ENCODE peak calls at places on chromosomes 1 and 21, in five cellular contexts. A, C, F, L and E are unnamed samples. For H3K27me3, the result is how much of the 10 kb centered on the place peaks cover.

GRCh38 chr21:45893166-45894106 is 88.1 kb upstream of the COL6A1 start:
- DNase-seq in F (no peak), C (no peak), L (no peak), A (no peak), E (no peak)

GRCh38 chr21:22743085-22743484 is 1744.9 kb downstream of the NCAM2 start:
- DNase-seq in A (no peak), L (no peak), C (no peak), F (no peak), E (no peak)

GRCh38 chr1:150516050-150516591 is 569 bp downstream of the FALEC start:
- DNase-seq in C (no peak), F (no peak), A (no peak), L (peak), E (no peak)

GRCh38 chr1:230867903-230868735 is at the start of gene C1orf198:
- DNase-seq in A (no peak), F (peak), L (peak), C (peak), E (peak)

GRCh38 chr1:40040511-40041465 is at the start of gene CAP1:
- DNase-seq in F (peak), L (peak), C (peak), A (peak), E (peak)

GRCh38 chr1:87046951-87047350 is 132.5 kb downstream of the HS2ST1 start:
- DNase-seq in L (no peak), A (no peak), F (no peak), C (no peak), E (no peak)

GRCh38 chr1:182389619-182390047 is 2.0 kb downstream of the GLUL start:
- DNase-seq in L (no peak), A (no peak), F (peak), C (peak), E (no peak)

GRCh38 chr1:247494746-247495145 is 36.8 kb upstream of the OR2B11 start:
- DNase-seq in F (no peak), C (no peak), A (no peak), L (peak), E (no peak)

GRCh38 chr1:98101364-98101763 is 180.5 kb upstream of the DPYD start:
- DNase-seq in L (no peak), F (no peak), C (no peak), A (no peak), E (no peak)

GRCh38 chr1:161732319-161732718 is 11.0 kb downstream of the FCRLB start:
- DNase-seq in A (no peak), L (no peak), C (no peak), F (no peak), E (no peak)

GRCh38 chr1:15406911-15407559 is 2.7 kb upstream of the EFHD2 start:
- DNase-seq in C (no peak), F (no peak), A (peak), L (peak), E (peak)

GRCh38 chr1:160884091-160884490 is 889 bp downstream of the ITLN1 start:
- DNase-seq in L (no peak), C (no peak), A (no peak), F (no peak), E (no peak)

GRCh38 chr1:230758705-230759354 is 11.6 kb downstream of the CAPN9 start:
- DNase-seq in C (no peak), F (no peak), L (no peak), A (no peak), E (no peak)

GRCh38 chr1:41666991-41667631 is 182.6 kb upstream of the EDN2 start:
- DNase-seq in F (peak), A (peak), C (no peak), L (peak), E (peak)

GRCh38 chr1:24892188-24893153 is 37.6 kb downstream of the RUNX3 start:
- DNase-seq in A (no peak), L (no peak), C (no peak), F (peak), E (no peak)

GRCh38 chr1:235329139-235329808 is 904 bp downstream of the GGPS1 start:
- DNase-seq in F (no peak), L (peak), C (no peak), A (peak), E (peak)

GRCh38 chr1:239858058-239858457 is 233.6 kb upstream of the FMN2 start:
- DNase-seq in L (peak), F (no peak), C (no peak), A (no peak), E (peak)

GRCh38 chr1:113904292-113904673 is 316 bp downstream of the AP4B1 start:
- DNase-seq in F (no peak), C (no peak), A (no peak), L (no peak), E (no peak)

GRCh38 chr1:24119489-24119858 is 7.5 kb upstream of the MYOM3 start:
- DNase-seq in C (no peak), A (no peak), L (no peak), F (no peak), E (no peak)

GRCh38 chr21:25733859-25734653 is 648 bp downstream of the ATP5PF start:
- DNase-seq in F (no peak), A (peak), L (peak), C (peak), E (peak)

GRCh38 chr21:28729887-28730286 is 262.8 kb downstream of the LTN1 start:
- DNase-seq in L (no peak), A (no peak), C (no peak), F (no peak), E (no peak)

GRCh38 chr21:19461481-19462205 is 1058.1 kb upstream of the TMPRSS15 start:
- DNase-seq in F (no peak), C (no peak), L (no peak), A (no peak), E (no peak)

GRCh38 chr1:150272379-150272840 is at the start of gene C1orf54:
- DNase-seq in F (no peak), A (peak), C (no peak), L (no peak), E (no peak)

GRCh38 chr1:6866825-6867224 is 81.6 kb downstream of the CAMTA1 start:
- DNase-seq in L (no peak), A (no peak), C (no peak), F (no peak), E (no peak)

GRCh38 chr1:38029081-38029681 is 16.6 kb downstream of the UTP11 start:
- DNase-seq in A (no peak), F (no peak), C (no peak), L (no peak), E (no peak)

GRCh38 chr1:197423006-197423405 is 155.0 kb downstream of the CRB1 start:
- DNase-seq in L (peak), C (no peak), A (peak), F (no peak), E (no peak)

GRCh38 chr1:54973205-54973921 is 7.1 kb upstream of the TMEM61 start:
- DNase-seq in L (peak), A (peak), C (no peak), F (peak), E (peak)

GRCh38 chr1:78092686-78093085 is 46.9 kb downstream of the GIPC2 start:
- DNase-seq in A (no peak), C (no peak), F (no peak), L (peak), E (peak)

GRCh38 chr1:243850368-243851128 is 505 bp upstream of the AKT3 start:
- DNase-seq in F (peak), L (peak), A (peak), C (peak), E (peak)

GRCh38 chr1:19762175-19762779 is 37.4 kb downstream of the TMCO4 start:
- DNase-seq in L (peak), A (peak), F (no peak), C (peak), E (no peak)
- TF ChIP-seq CTCF in L (peak), A (peak), F (peak), C (peak), E (peak)

GRCh38 chr1:206664740-206665139 is 20.0 kb upstream of the MAPKAPK2 start:
- DNase-seq in C (no peak), F (no peak), L (no peak), A (no peak), E (no peak)

GRCh38 chr1:206661161-206661820 is 23.4 kb upstream of the MAPKAPK2 start:
- DNase-seq in L (no peak), F (no peak), A (no peak), C (no peak), E (no peak)

GRCh38 chr1:206666954-206667353 is 17.8 kb upstream of the MAPKAPK2 start:
- DNase-seq in F (no peak), A (no peak), C (no peak), L (no peak), E (no peak)

GRCh38 chr1:206662396-206663092 is 22.2 kb upstream of the MAPKAPK2 start:
- DNase-seq in C (no peak), L (no peak), F (no peak), A (no peak), E (peak)

DNA sequence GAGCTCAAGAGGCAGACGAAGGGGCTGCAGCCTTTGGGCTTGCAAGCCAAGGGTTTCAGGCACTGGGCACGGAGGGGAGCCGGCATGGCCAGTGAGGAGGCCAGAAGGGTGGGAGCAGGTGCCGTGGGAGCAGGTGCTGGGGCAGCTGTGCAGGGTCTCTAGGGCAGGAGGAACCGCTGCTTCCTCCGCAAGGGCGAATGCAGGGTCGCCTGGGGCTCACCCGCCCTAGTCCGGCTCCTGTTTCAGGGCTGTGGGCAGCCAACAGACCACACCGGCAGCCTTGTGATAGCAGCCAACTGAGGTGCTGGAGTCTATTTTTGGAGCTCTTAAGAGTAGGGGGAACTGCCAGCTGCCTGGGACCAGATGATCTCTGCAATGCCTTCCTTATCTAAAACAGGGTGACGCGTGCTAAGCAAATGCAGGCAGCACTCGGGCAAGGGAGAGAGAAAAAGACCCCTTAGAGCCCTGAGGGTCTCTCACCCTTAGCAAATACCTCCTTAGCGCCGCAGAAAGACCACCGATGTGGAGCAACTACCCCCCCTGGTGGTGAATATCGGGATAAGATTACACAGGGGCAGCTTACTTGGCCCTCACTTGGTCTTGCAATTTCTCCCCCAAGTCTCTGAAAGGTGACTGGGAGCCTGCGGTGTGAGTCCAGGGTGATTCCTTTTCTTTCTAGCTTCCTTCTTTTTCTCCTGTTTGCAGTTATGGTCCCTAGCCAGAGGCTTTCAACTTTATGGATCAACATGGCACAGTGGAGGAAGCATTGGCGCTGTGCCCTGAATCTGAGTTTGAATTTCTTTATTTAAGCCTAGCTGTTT is 20.7 kb upstream of the MAPKAPK2 start:
- DNase-seq in C (no peak), L (peak), F (no peak), A (peak), E (peak)
- H3K4me3 ChIP-seq in C (no peak), L (no peak), F (peak), A (no peak), E (no peak)

DNA sequence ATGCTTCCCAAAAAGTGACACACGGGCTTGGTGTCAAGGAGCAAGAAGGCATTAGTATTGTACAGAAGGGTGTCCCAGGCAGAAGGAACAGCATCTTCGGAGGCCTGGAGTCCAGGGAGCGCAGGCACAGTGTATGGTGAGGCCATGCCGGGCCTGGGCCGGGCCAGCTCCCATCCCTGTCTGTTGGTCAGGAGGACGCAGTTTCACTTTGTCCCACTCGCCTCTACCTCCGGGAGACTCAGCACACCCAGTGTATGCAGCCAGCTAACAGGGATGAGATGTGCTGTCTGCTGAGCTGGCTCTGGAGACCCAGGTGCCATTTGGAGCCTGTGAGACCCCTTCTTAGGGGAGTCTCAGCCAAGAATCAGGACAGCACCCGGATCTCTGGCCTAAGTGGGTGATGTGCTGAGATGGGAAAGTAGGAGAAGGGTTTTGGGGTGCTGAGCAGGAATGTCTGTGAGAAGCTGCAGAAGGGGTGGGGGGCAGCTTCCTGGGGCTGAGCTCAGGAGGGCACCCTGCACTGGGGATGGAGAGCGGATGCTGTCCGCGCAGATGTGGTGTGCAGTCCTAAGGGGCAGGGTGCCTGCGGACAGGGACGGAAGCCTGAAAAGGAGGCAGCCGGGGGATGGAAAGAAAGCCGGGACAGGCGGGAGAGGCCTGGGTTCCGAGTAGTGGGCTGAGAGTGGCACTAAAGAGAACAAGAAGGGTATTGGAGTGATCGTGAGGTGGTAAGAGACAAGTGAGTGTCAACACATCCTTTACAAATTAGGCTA is 25.7 kb downstream of the DMRTB1 start:
- DNase-seq in L (no peak), A (no peak), C (no peak), F (no peak), E (no peak)
- H3K27me3 ChIP-seq in L (under half), A (under half), C (under half), F (under half), E (under half)

DNA sequence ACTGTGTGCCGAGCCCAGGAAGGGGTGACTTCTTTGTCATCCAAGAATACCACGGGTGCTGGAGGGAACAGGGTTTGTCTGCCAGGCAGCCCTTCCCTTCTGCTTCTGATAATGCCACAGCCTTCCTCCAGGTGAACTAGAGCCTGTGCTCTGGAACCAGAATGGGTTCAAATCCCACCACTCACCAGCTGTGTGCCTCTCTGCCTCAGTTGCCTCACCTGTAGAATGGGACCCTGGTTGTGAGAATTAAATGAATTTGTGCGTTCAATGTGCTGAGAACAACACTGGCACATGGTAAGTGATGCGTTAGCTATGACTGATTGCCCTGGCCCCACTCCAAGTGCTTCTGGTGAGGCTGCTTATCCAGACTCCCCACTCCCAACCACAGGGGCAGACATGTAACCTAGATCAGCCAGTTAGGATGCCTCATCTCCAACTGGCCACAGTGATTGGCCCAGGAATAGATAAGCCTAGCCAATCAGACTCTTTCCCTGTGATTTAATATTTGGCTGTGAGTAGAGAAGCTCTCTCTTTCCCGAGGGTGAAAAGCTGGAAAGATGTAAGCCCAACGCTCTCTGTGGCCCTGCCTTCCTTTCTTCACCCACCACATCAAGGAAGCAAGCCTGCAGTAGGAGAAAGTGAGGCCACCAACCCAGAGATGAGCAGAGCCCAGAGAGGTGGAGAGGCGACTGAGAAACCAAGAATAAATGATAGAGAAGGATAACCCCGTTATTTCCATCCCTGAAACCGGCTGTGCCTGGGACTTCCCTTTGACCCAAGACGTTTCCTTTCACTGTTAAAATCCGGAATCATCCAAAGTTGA is 20.8 kb upstream of the LAPTM5 start:
- DNase-seq in L (peak), C (no peak), A (peak), F (no peak), E (peak)
- TF ChIP-seq CTCF in L (no peak), C (no peak), A (no peak), F (no peak), E (no peak)

DNA sequence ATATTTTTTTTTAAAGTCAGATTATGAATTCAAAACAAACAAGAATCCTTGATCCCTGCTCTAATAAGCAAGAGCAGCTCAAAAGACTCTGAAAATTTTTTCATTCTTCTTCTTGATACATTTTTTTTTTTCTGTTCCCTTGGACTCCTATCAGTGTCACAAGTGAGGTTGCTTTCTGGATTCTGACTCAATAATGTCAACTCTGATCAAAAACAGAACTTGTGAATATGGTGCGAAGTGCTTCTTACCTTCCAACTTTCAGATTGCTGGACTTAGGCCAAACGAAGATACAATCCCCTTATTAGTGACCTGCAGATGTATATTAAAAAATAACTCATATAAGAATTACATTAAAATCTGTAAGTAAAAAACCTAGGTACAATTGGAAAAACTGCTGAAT is 136.1 kb downstream of the GPATCH2 start:
- DNase-seq in F (no peak), A (no peak), L (no peak), C (no peak), E (no peak)
- H3K4me3 ChIP-seq in F (no peak), A (no peak), L (no peak), C (no peak), E (no peak)

GRCh38 chr1:147084273-147085096 is 87.8 kb downstream of the PRKAB2 start:
- DNase-seq in F (peak), C (no peak), A (peak), L (no peak), E (peak)
- H3K27me3 ChIP-seq in F (under half), C (under half), A (under half), L (under half), E (under half)

DNA sequence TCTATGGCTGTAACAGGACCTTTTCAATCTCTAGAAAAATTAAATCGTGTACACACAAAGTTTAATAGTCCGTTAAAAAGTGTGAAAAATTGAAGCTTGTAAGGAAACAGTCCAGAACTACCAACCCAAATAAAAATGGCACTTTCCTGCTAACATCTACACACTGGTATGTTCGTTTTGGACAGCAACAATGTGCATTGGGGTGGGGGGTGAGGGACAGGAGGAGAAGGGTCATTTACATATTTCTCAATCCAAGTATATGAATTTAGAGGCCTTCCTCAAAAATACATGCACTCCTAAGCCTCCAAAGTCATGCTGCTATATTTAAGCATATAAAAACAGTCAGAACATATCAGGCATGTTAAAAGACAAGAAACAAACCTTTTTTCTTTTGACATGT is 2.5 kb downstream of the PPP1R15B start:
- DNase-seq in F (no peak), C (no peak), L (no peak), A (no peak), E (no peak)
- TF ChIP-seq CTCF in F (no peak), C (no peak), L (no peak), A (no peak), E (no peak)

GRCh38 chr1:156598125-156598524 is 3.2 kb downstream of the GPATCH4 start:
- DNase-seq in L (no peak), A (no peak), C (no peak), F (no peak), E (no peak)

GRCh38 chr1:156601122-156601830 is at the start of gene GPATCH4:
- DNase-seq in F (peak), C (peak), A (peak), L (peak), E (peak)

GRCh38 chr1:156599811-156600210 is 1.5 kb downstream of the GPATCH4 start:
- DNase-seq in A (no peak), C (no peak), F (no peak), L (peak), E (peak)

GRCh38 chr1:156600733-156601121 is 552 bp downstream of the GPATCH4 start:
- DNase-seq in F (no peak), C (peak), L (no peak), A (no peak), E (peak)

DNA sequence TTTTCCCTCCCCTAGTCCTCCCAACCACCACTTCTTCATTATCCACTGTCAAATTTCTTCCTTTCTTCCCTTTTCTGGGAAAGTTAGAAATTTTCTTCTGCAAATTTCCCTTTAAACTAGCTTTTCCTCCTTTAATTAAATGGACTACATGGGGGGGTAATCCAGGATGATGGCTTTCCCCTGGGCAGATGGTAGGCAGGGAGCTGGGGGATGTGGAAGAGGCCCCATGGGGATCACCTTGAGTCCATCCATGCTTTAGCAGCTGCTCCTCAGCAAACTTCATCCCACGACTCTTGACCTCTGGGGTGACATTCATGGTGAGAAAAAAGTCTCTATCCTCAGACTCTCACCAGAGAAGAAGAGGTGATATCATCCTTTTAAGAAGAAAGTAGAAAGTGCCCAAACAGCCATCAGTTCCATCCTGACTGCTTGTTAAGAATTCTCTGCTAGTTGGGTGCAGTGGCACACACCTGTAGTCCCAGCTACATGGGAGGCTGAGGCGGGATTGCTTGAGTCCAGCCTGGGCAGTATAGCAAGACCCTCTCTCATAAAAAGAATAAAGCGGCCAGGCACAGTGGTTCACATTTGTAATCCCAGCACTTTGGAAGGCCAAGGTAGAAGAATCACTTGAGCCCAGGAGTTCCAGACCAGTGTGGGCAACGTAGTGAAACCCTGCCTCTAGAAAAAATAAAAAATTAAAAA is 2.4 kb downstream of the GPATCH4 start:
- DNase-seq in F (no peak), L (no peak), C (peak), A (no peak), E (no peak)
- H3K4me3 ChIP-seq in F (no peak), L (no peak), C (no peak), A (no peak), E (no peak)